ENCODE peak calls at places on chromosomes 2 and 18, in four cellular contexts. C is OCI-LY7, R is H9, J is HepG2. A is an unnamed sample.

GRCh38 chr18:11393486-11393885 is 215.9 kb upstream of the SLC35G4 start:
- DNase-seq in R (no peak), C (no peak), J (no peak), A (peak)

GRCh38 chr2:28616618-28617017 is 120.8 kb downstream of the PLB1 start:
- DNase-seq in J (no peak), C (no peak), R (no peak), A (no peak)

GRCh38 chr2:3778016-3778415 is 74.6 kb downstream of the DCDC2C start:
- DNase-seq in R (no peak), C (no peak), J (no peak), A (no peak)

GRCh38 chr2:51103205-51103604 is 71.3 kb upstream of the NRXN1 start:
- DNase-seq in C (no peak), J (peak), R (peak), A (peak)

GRCh38 chr18:10524507-10525425 is 1.1 kb upstream of the NAPG start:
- DNase-seq in C (no peak), J (peak), R (no peak), A (no peak)

GRCh38 chr2:111662771-111663470 is 221.1 kb downstream of the ANAPC1 start:
- DNase-seq in R (no peak), C (no peak), J (no peak), A (no peak)

GRCh38 chr18:77366725-77367641 is 117.3 kb downstream of the GALR1 start:
- DNase-seq in C (no peak), J (peak), R (no peak), A (peak)

GRCh38 chr18:64253222-64253621 is 104.3 kb upstream of the LINC00305 start:
- DNase-seq in J (no peak), R (no peak), C (no peak), A (no peak)

GRCh38 chr18:7586379-7586778 is 19.3 kb downstream of the PTPRM start:
- DNase-seq in J (no peak), R (no peak), C (no peak), A (no peak)

GRCh38 chr2:238039151-238039550 is 21.6 kb upstream of the SCLY start:
- DNase-seq in C (no peak), R (no peak), J (no peak), A (no peak)

GRCh38 chr2:40420478-40420877 is 31.4 kb downstream of the SLC8A1 start:
- DNase-seq in J (no peak), C (no peak), R (no peak), A (no peak)

GRCh38 chr2:72694715-72695496 is 130.9 kb downstream of the EXOC6B start:
- DNase-seq in J (peak), R (no peak), C (no peak), A (peak)

GRCh38 chr2:70984576-70985282 is 6.3 kb downstream of the ANKRD53 start:
- DNase-seq in R (peak), C (peak), J (no peak), A (peak)

GRCh38 chr2:110770308-110770695 is 37.9 kb downstream of the ACOXL start:
- DNase-seq in R (no peak), J (no peak), C (no peak), A (no peak)

GRCh38 chr2:17915811-17916523 is 37.5 kb downstream of the KCNS3 start:
- DNase-seq in C (no peak), R (no peak), J (no peak), A (peak)

GRCh38 chr2:235054497-235054896 is 102.7 kb downstream of the SH3BP4 start:
- DNase-seq in R (peak), J (no peak), C (no peak), A (no peak)

GRCh38 chr2:240953426-240954425 is 44.7 kb upstream of the SNED1 start:
- DNase-seq in R (peak), C (no peak), J (no peak), A (no peak)

GRCh38 chr18:45688113-45688512 is 35.9 kb upstream of the SLC14A1 start:
- DNase-seq in J (no peak), C (no peak), R (no peak), A (no peak)

GRCh38 chr18:23779696-23780303 is 90.5 kb downstream of the LAMA3 start:
- DNase-seq in R (no peak), J (peak), C (no peak), A (peak)
- TF ChIP-seq CTCF in R (peak), J (no peak), C (no peak), A (peak)

DNA sequence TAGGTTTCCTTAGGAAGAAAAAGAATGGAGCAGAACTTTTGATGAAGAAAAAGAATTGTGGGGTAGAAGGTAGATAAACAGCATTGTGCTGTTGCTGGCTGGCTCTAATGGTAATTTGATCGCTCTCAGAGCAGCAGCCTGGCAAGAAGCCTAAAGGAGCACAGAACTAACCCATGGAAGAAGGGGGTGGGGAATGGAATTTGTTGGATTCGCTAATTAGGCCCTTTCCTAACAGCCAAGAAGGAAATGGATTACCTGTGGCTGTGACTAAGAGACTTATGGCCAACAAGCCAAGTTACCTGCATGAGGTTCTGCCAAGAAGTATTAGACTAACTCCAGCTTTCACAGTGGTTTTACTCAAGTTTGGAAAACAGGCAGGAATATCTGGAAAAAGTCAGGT is 210.6 kb downstream of the IKZF2 start:
- DNase-seq in C (no peak), J (no peak), R (peak), A (peak)
- H2AFZ ChIP-seq in C (no peak), J (no peak), R (no peak), A (peak)

GRCh38 chr2:48270209-48270608 is 259.7 kb upstream of the STON1 start:
- DNase-seq in J (peak), R (no peak), C (no peak), A (no peak)
- TF ChIP-seq CTCF in J (peak), R (no peak), C (no peak), A (no peak)

DNA sequence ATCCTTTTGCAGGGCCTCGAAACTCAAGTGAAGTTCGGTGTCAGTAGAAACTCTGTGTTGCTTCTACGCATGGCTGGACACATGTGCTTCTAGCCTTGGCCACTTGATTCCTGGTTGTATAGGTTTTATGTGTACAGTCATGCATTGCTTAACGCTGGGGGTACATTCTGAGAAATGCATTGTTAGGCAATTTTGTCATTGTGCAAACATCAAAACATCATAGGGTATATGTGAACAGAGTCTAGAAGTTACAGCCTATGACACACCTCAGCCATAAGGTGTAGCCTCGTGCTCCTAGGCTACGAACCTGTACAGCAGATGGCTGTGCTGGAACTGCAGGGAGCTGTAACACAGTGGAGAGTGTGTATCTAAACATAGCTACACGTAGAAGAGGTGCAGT is 39.4 kb downstream of the TMEM18 start:
- DNase-seq in C (no peak), R (no peak), J (peak), A (no peak)
- H2AFZ ChIP-seq in C (no peak), R (no peak), J (no peak), A (no peak)

DNA sequence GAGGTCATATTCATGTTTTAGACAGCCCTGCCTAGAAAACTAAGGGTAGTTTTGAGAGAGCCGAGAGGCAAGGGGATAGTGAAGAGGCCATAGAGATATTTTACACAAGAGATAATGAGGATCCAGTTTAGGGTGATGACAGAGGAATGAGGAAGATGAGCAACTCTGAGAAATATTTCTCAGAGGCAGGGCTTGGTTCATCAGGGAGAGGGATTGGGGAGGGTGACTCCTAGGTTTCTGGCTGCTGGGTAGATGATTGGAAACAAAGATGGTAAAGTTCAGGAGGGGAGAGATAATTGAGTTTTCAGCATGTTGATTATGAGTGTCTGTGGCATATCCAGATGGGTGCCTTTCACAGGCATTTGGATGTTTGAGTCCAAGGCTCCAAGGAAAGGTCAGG is 7.3 kb downstream of the MYL12B start:
- DNase-seq in C (no peak), J (no peak), R (no peak), A (no peak)
- TF ChIP-seq CTCF in C (no peak), J (no peak), R (no peak), A (no peak)

DNA sequence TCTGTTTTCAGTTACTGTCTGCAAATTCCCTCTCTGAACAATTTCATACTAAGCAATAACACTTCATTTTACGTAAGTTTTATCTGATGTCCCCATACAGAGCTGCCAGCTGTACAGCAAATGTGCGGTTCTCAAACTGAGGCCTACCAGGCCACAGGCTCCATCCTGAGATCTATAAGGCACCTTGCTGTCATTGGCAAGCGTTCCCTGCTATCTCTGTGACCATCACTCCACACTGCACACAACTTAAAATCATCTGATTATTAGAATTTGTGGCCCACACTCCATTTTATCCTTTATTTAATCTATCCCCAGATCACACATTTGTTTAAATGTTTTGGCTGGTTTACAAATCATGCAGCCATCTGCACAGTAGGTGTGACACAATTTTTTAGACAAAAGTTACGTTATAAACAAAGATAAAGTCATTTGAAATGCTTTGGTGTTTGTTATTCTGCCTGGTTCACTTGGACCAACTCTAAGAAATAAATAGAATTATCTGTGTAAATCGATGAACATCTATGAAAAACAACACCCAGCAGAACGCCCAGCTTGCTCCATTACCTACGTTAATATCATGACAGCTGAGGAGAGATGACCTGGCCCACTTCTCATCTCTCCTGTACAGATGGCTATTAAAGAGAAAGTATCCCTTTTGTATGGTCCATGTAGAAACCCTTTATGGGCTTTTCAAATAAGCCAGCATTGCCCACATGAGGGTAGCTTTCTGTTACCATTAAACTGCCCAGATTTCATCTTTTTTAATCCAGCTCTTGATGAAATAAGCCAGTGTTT is 162.4 kb downstream of the ZNF521 start:
- DNase-seq in R (no peak), J (no peak), C (no peak), A (no peak)
- H2AFZ ChIP-seq in R (no peak), J (no peak), C (no peak), A (no peak)

GRCh38 chr2:136301012-136301411 is 183.1 kb upstream of the CXCR4 start:
- DNase-seq in C (no peak), R (no peak), J (no peak), A (no peak)
- TF ChIP-seq CTCF in C (no peak), R (no peak), J (no peak), A (no peak)

DNA sequence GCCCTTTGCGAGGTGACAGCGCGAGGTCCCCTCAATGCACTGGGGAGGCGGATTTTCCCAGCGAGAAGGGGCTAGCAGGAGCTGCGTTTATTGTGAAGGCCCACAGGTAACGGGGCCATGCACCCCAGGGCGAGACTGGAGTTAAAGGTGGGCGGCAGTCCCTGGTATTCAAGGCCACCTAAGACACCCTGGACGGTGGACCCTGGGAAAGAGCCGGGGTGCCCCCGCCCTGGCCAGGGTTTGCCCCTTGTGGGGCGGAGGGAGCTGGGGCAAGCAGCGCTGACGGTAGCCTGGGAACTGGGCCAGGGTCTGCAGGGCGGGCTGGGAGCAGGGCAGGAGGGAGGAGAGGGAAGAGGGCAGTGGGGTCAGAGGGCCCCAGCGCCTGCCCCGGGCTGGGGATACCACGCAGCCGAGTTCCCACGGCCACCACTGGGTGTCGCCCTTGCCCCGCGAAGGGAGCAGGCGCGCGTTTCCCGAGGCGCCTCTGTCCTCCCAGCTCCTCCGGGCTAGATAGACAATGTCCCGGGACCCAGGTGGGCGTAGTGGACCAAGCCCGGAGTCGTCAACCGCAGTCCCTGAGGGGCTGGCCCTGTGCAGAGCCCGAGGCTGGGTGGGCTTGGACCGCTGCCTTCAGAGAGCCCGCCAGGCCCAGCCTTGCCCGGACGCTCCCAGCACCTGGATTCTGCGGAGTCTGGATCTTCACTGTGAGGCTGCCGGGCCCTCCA is 80.2 kb downstream of the SMAD4 start:
- DNase-seq in J (peak), C (peak), R (peak), A (peak)
- H2AFZ ChIP-seq in J (no peak), C (no peak), R (no peak), A (peak)

A was measured in GM23338.